ENCODE peak calls at places on chromosomes 3 and 15, in five cellular contexts. One of them, this sample, is unnamed.

GRCh38 chr3:127775398-127776109 is 46.8 kb downstream of the MGLL start:
- DNase-seq in right atrium auricular region: peak; percentile 73
- DNase-seq in neural progenitor cell: no peak
- DNase-seq in endodermal cell: peak; percentile 59
- DNase-seq in psoas muscle: peak; percentile 77
- DNase-seq in this sample: no peak

GRCh38 chr3:189786479-189787064 is 155.4 kb downstream of the TP63 start:
- DNase-seq in right atrium auricular region: no peak
- DNase-seq in neural progenitor cell: no peak
- DNase-seq in endodermal cell: no peak
- DNase-seq in psoas muscle: no peak
- DNase-seq in this sample: no peak

GRCh38 chr3:129664040-129664646 is 57.7 kb upstream of the PLXND1 start:
- DNase-seq in right atrium auricular region: no peak
- DNase-seq in neural progenitor cell: peak; percentile 15
- DNase-seq in endodermal cell: no peak
- DNase-seq in psoas muscle: no peak
- DNase-seq in this sample: no peak

GRCh38 chr3:195291121-195291520 is 20.2 kb upstream of the XXYLT1 start:
- DNase-seq in right atrium auricular region: no peak
- DNase-seq in neural progenitor cell: no peak
- DNase-seq in endodermal cell: no peak
- DNase-seq in psoas muscle: no peak
- DNase-seq in this sample: no peak

GRCh38 chr3:135851201-135852061 is 114.1 kb upstream of the PPP2R3A start:
- DNase-seq in right atrium auricular region: no peak
- DNase-seq in neural progenitor cell: no peak
- DNase-seq in endodermal cell: no peak
- DNase-seq in psoas muscle: no peak
- DNase-seq in this sample: no peak

GRCh38 chr15:63596666-63597032 is 538 bp upstream of the FBXL22 start:
- DNase-seq in right atrium auricular region: no peak
- DNase-seq in neural progenitor cell: no peak
- DNase-seq in endodermal cell: no peak
- DNase-seq in psoas muscle: no peak
- DNase-seq in this sample: no peak

GRCh38 chr3:30145281-30145680 is 461.1 kb upstream of the TGFBR2 start:
- DNase-seq in right atrium auricular region: no peak
- DNase-seq in neural progenitor cell: no peak
- DNase-seq in endodermal cell: no peak
- DNase-seq in psoas muscle: no peak
- DNase-seq in this sample: no peak

GRCh38 chr3:145900056-145900829 is 260.7 kb downstream of the PLOD2 start:
- DNase-seq in right atrium auricular region: no peak
- DNase-seq in neural progenitor cell: no peak
- DNase-seq in endodermal cell: no peak
- DNase-seq in psoas muscle: no peak
- DNase-seq in this sample: no peak

GRCh38 chr3:117355566-117355965 is 646.0 kb downstream of the TUSC7 start:
- DNase-seq in right atrium auricular region: no peak
- DNase-seq in neural progenitor cell: peak; percentile 71
- DNase-seq in endodermal cell: peak; percentile 72
- DNase-seq in psoas muscle: no peak
- DNase-seq in this sample: no peak

GRCh38 chr3:55486857-55487375 is at the start of gene WNT5A:
- DNase-seq in right atrium auricular region: no peak
- DNase-seq in neural progenitor cell: peak; percentile 82
- DNase-seq in endodermal cell: peak; percentile 87
- DNase-seq in psoas muscle: peak; percentile 72
- DNase-seq in this sample: no peak

GRCh38 chr3:83230376-83230775 is 1468.9 kb upstream of the GBE1 start:
- DNase-seq in right atrium auricular region: no peak
- DNase-seq in neural progenitor cell: no peak
- DNase-seq in endodermal cell: no peak
- DNase-seq in psoas muscle: no peak
- DNase-seq in this sample: no peak

GRCh38 chr3:170058127-170058526 is 20.3 kb downstream of the GPR160 start:
- DNase-seq in right atrium auricular region: no peak
- DNase-seq in neural progenitor cell: no peak
- DNase-seq in endodermal cell: no peak
- DNase-seq in psoas muscle: no peak
- DNase-seq in this sample: no peak

GRCh38 chr3:178198329-178198728 is 337.9 kb upstream of the KCNMB2 start:
- DNase-seq in right atrium auricular region: no peak
- DNase-seq in neural progenitor cell: no peak
- DNase-seq in endodermal cell: no peak
- DNase-seq in psoas muscle: no peak
- DNase-seq in this sample: no peak

GRCh38 chr3:43873723-43874122 is 183.0 kb downstream of the ABHD5 start:
- DNase-seq in right atrium auricular region: peak; percentile 48
- DNase-seq in neural progenitor cell: no peak
- DNase-seq in endodermal cell: peak; percentile 28
- DNase-seq in psoas muscle: no peak
- DNase-seq in this sample: no peak

GRCh38 chr3:61668317-61668864 is 107.0 kb downstream of the PTPRG start:
- DNase-seq in right atrium auricular region: no peak
- DNase-seq in neural progenitor cell: no peak
- DNase-seq in endodermal cell: no peak
- DNase-seq in psoas muscle: no peak
- DNase-seq in this sample: no peak

GRCh38 chr3:122513386-122514122 is 1.2 kb downstream of the KPNA1 start:
- DNase-seq in right atrium auricular region: no peak
- DNase-seq in neural progenitor cell: peak; percentile 15
- DNase-seq in endodermal cell: no peak
- DNase-seq in psoas muscle: no peak
- DNase-seq in this sample: no peak

GRCh38 chr3:88057650-88058321 is 1.0 kb downstream of the CGGBP1 start:
- DNase-seq in right atrium auricular region: no peak
- DNase-seq in neural progenitor cell: peak; percentile 26
- DNase-seq in endodermal cell: no peak
- DNase-seq in psoas muscle: no peak
- DNase-seq in this sample: no peak

GRCh38 chr3:111820651-111821050 is 38.4 kb upstream of the PHLDB2 start:
- DNase-seq in right atrium auricular region: no peak
- DNase-seq in neural progenitor cell: no peak
- DNase-seq in endodermal cell: no peak
- DNase-seq in psoas muscle: no peak
- DNase-seq in this sample: no peak

GRCh38 chr3:16511561-16512434 is 1.7 kb downstream of the RFTN1 start:
- DNase-seq in right atrium auricular region: peak; percentile 86
- DNase-seq in neural progenitor cell: peak; percentile 20
- DNase-seq in endodermal cell: peak; percentile 53
- DNase-seq in psoas muscle: peak; percentile 76
- DNase-seq in this sample: no peak

GRCh38 chr3:169907476-169907875 is 3.9 kb upstream of the SAMD7 start:
- DNase-seq in right atrium auricular region: no peak
- DNase-seq in neural progenitor cell: no peak
- DNase-seq in endodermal cell: peak; percentile 69
- DNase-seq in psoas muscle: no peak
- DNase-seq in this sample: no peak

GRCh38 chr3:160454995-160455394 is 5.4 kb upstream of the TRIM59 start:
- DNase-seq in right atrium auricular region: no peak
- DNase-seq in neural progenitor cell: no peak
- DNase-seq in endodermal cell: no peak
- DNase-seq in psoas muscle: no peak
- DNase-seq in this sample: no peak

GRCh38 chr3:171954644-171955365 is 84.6 kb upstream of the FNDC3B start:
- DNase-seq in right atrium auricular region: no peak
- DNase-seq in neural progenitor cell: no peak
- DNase-seq in endodermal cell: no peak
- DNase-seq in psoas muscle: no peak
- DNase-seq in this sample: no peak

GRCh38 chr15:93087825-93088199 is 1.2 kb downstream of the RGMA start:
- DNase-seq in right atrium auricular region: peak; percentile 93
- DNase-seq in neural progenitor cell: peak; percentile 85
- DNase-seq in endodermal cell: peak; percentile 94
- DNase-seq in psoas muscle: peak; percentile 87
- DNase-seq in this sample: peak; percentile 33

GRCh38 chr3:73625124-73625665 is 454 bp upstream of the PDZRN3 start:
- DNase-seq in right atrium auricular region: no peak
- DNase-seq in neural progenitor cell: peak; percentile 61
- DNase-seq in endodermal cell: peak; percentile 75
- DNase-seq in psoas muscle: peak; percentile 53
- DNase-seq in this sample: no peak

GRCh38 chr15:71133734-71134464 is 18.6 kb downstream of the THSD4 start:
- DNase-seq in right atrium auricular region: peak; percentile 58
- DNase-seq in neural progenitor cell: no peak
- DNase-seq in endodermal cell: no peak
- DNase-seq in psoas muscle: peak; percentile 67
- DNase-seq in this sample: no peak

GRCh38 chr15:101120961-101121360 is 130.9 kb downstream of the CHSY1 start:
- DNase-seq in right atrium auricular region: no peak
- DNase-seq in neural progenitor cell: no peak
- DNase-seq in endodermal cell: peak; percentile 55
- DNase-seq in psoas muscle: no peak
- DNase-seq in this sample: no peak

GRCh38 chr3:46466871-46467403 is 2.2 kb upstream of the LTF start:
- DNase-seq in right atrium auricular region: peak; percentile 49
- DNase-seq in neural progenitor cell: no peak
- DNase-seq in endodermal cell: peak; percentile 10
- DNase-seq in psoas muscle: no peak
- DNase-seq in this sample: no peak

GRCh38 chr3:46467562-46467961 is 2.9 kb upstream of the LTF start:
- DNase-seq in right atrium auricular region: no peak
- DNase-seq in neural progenitor cell: no peak
- DNase-seq in endodermal cell: peak; percentile 7
- DNase-seq in psoas muscle: no peak
- DNase-seq in this sample: no peak

GRCh38 chr3:46465196-46465520 is 453 bp upstream of the LTF start:
- DNase-seq in right atrium auricular region: no peak
- DNase-seq in neural progenitor cell: no peak
- DNase-seq in endodermal cell: no peak
- DNase-seq in psoas muscle: no peak
- DNase-seq in this sample: no peak

GRCh38 chr3:46464326-46465195 is at the start of gene LTF:
- DNase-seq in right atrium auricular region: peak; percentile 54
- DNase-seq in neural progenitor cell: no peak
- DNase-seq in endodermal cell: peak; percentile 62
- DNase-seq in psoas muscle: no peak
- DNase-seq in this sample: no peak

GRCh38 chr3:46466273-46466672 is 1.6 kb upstream of the LTF start:
- DNase-seq in right atrium auricular region: peak; percentile 56
- DNase-seq in neural progenitor cell: no peak
- DNase-seq in endodermal cell: peak; percentile 12
- DNase-seq in psoas muscle: no peak
- DNase-seq in this sample: no peak
- H3K27me3 ChIP-seq in right atrium auricular region: peaks cover 6% of the 10 kb centered on the region
- H3K27me3 ChIP-seq in neural progenitor cell: peaks cover 4% of the 10 kb centered on the region
- H3K27me3 ChIP-seq in endodermal cell: no peaks in the 10 kb centered on the region
- H3K27me3 ChIP-seq in psoas muscle: no peaks in the 10 kb centered on the region
- H3K27me3 ChIP-seq in this sample: no peaks in the 10 kb centered on the region

GRCh38 chr15:29570121-29570930 is 251.9 kb downstream of the TJP1 start:
- DNase-seq in right atrium auricular region: no peak
- DNase-seq in neural progenitor cell: peak; percentile 67
- DNase-seq in endodermal cell: peak; percentile 78
- DNase-seq in psoas muscle: no peak
- DNase-seq in this sample: no peak
- H3K27me3 ChIP-seq in right atrium auricular region: no peaks in the 10 kb centered on the region
- H3K27me3 ChIP-seq in neural progenitor cell: peaks cover 62% of the 10 kb centered on the region
- H3K27me3 ChIP-seq in endodermal cell: peaks cover 32% of the 10 kb centered on the region
- H3K27me3 ChIP-seq in psoas muscle: peaks cover 14% of the 10 kb centered on the region
- H3K27me3 ChIP-seq in this sample: peaks cover 38% of the 10 kb centered on the region

DNA sequence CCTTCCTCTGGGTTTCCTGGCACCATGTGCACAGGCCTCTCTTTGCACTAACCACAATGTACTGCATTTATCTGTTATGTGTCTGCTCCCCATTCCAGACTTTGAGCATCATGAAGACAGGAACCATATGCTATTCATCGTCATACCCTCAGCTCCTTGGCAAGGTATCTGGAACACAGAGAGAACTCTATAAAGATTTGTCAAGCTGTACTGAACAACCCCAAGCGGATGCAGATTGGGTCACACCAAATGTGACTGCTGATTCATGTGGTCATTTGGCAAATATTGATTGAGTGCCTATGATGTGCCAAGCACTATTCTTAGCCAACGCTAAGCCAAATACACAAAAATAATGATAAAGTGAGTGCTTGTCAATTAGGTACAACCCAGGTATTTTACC is 7.5 kb upstream of the MEGF11 start:
- DNase-seq in right atrium auricular region: no peak
- DNase-seq in neural progenitor cell: no peak
- DNase-seq in endodermal cell: no peak
- DNase-seq in psoas muscle: no peak
- DNase-seq in this sample: no peak
- H3K27me3 ChIP-seq in right atrium auricular region: no peaks in the 10 kb centered on the region
- H3K27me3 ChIP-seq in neural progenitor cell: peaks cover 26% of the 10 kb centered on the region
- H3K27me3 ChIP-seq in endodermal cell: peaks cover 25% of the 10 kb centered on the region
- H3K27me3 ChIP-seq in psoas muscle: peaks cover 2% of the 10 kb centered on the region
- H3K27me3 ChIP-seq in this sample: peaks cover 10% of the 10 kb centered on the region

DNA sequence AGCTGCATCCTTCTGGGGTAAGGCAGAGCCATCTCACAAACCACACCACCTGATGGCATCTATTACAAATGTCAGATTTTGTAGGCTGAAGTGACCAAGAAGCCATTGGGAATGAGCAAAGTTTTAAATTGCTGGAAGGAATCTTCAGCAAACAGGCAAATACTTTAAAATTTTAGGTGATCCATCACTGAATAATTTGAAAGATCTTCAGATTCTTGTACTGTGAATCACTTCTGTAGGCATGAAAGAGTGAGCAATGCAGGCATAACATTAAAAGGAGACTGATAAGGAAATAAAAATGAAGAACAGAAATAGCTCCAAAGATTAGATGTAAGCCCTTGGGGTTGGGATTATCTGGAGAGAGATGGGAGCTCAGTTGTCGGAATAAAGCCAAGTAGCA is 36.0 kb upstream of the ALDH1L1 start:
- DNase-seq in right atrium auricular region: no peak
- DNase-seq in neural progenitor cell: no peak
- DNase-seq in endodermal cell: no peak
- DNase-seq in psoas muscle: no peak
- DNase-seq in this sample: no peak
- H3K27me3 ChIP-seq in right atrium auricular region: no peaks in the 10 kb centered on the region
- H3K27me3 ChIP-seq in neural progenitor cell: peaks cover 20% of the 10 kb centered on the region
- H3K27me3 ChIP-seq in endodermal cell: peaks cover 44% of the 10 kb centered on the region
- H3K27me3 ChIP-seq in psoas muscle: no peaks in the 10 kb centered on the region
- H3K27me3 ChIP-seq in this sample: peaks cover 54% of the 10 kb centered on the region

GRCh38 chr15:55633731-55634130 is 45.6 kb upstream of the PYGO1 start:
- DNase-seq in right atrium auricular region: no peak
- DNase-seq in neural progenitor cell: no peak
- DNase-seq in endodermal cell: no peak
- DNase-seq in psoas muscle: no peak
- DNase-seq in this sample: no peak

GRCh38 chr15:55628369-55628730 is 40.2 kb upstream of the PYGO1 start:
- DNase-seq in right atrium auricular region: no peak
- DNase-seq in neural progenitor cell: no peak
- DNase-seq in endodermal cell: no peak
- DNase-seq in psoas muscle: no peak
- DNase-seq in this sample: no peak

GRCh38 chr15:55632434-55632833 is 44.3 kb upstream of the PYGO1 start:
- DNase-seq in right atrium auricular region: no peak
- DNase-seq in neural progenitor cell: no peak
- DNase-seq in endodermal cell: no peak
- DNase-seq in psoas muscle: no peak
- DNase-seq in this sample: no peak

GRCh38 chr15:55627730-55628368 is 39.7 kb upstream of the PYGO1 start:
- DNase-seq in right atrium auricular region: no peak
- DNase-seq in neural progenitor cell: no peak
- DNase-seq in endodermal cell: peak; percentile 52
- DNase-seq in psoas muscle: peak; percentile 65
- DNase-seq in this sample: peak; percentile 94

GRCh38 chr15:55630921-55631320 is 42.8 kb upstream of the PYGO1 start:
- DNase-seq in right atrium auricular region: no peak
- DNase-seq in neural progenitor cell: no peak
- DNase-seq in endodermal cell: no peak
- DNase-seq in psoas muscle: peak; percentile 86
- DNase-seq in this sample: no peak
- H3K27me3 ChIP-seq in right atrium auricular region: no peaks in the 10 kb centered on the region
- H3K27me3 ChIP-seq in neural progenitor cell: no peaks in the 10 kb centered on the region
- H3K27me3 ChIP-seq in endodermal cell: no peaks in the 10 kb centered on the region
- H3K27me3 ChIP-seq in psoas muscle: no peaks in the 10 kb centered on the region
- H3K27me3 ChIP-seq in this sample: no peaks in the 10 kb centered on the region

This sample was measured in Panc1.